ENCODE peak calls at places on chromosomes 12 and 14, in seven cellular contexts. F, P, V, I, Z, S and U are unnamed samples.

GRCh38 chr12:87796961-87797516 is 232.2 kb downstream of the C12orf50 start:
- DNase-seq in Z (no peak), P (no peak), I (no peak), F (no peak), S (no peak), V (no peak), U (no peak)

GRCh38 chr12:113088037-113088436 is 31.5 kb downstream of the DTX1 start:
- DNase-seq in F (no peak), P (no peak), V (no peak), Z (no peak), S (no peak), I (no peak), U (no peak)

GRCh38 chr12:42684171-42685071 is 94.9 kb upstream of the PRICKLE1 start:
- DNase-seq in V (peak), Z (no peak), S (no peak), P (no peak), I (no peak), F (no peak), U (peak)

GRCh38 chr14:44928793-44929192 is 33.0 kb downstream of the KLHL28 start:
- DNase-seq in S (no peak), Z (no peak), F (no peak), I (no peak), V (no peak), P (no peak), U (no peak)

GRCh38 chr12:99140017-99140726 is 495.1 kb downstream of the APAF1 start:
- DNase-seq in Z (peak), I (no peak), P (no peak), V (no peak), S (no peak), F (no peak), U (no peak)

GRCh38 chr14:20332386-20332945 is 613 bp downstream of the CCNB1IP1 start:
- DNase-seq in I (no peak), Z (peak), S (no peak), F (no peak), P (peak), V (peak), U (no peak)

GRCh38 chr14:66955159-66955558 is 234.1 kb upstream of the GARIN2 start:
- DNase-seq in P (no peak), I (no peak), F (no peak), Z (no peak), S (no peak), V (no peak), U (no peak)

GRCh38 chr12:79366374-79366773 is 324.4 kb downstream of the PAWR start:
- DNase-seq in V (no peak), F (no peak), P (no peak), Z (no peak), I (no peak), S (no peak), U (no peak)

GRCh38 chr12:51323966-51324895 is at the start of gene BIN2:
- DNase-seq in F (peak), V (no peak), S (peak), P (no peak), Z (peak), I (no peak), U (no peak)

GRCh38 chr12:132806857-132807256 is 21.8 kb downstream of the GOLGA3 start:
- DNase-seq in P (no peak), F (no peak), Z (no peak), V (no peak), I (no peak), S (no peak), U (no peak)

GRCh38 chr14:74500417-74501134 is 7.0 kb downstream of the ISCA2 start:
- DNase-seq in I (no peak), F (no peak), Z (no peak), S (no peak), V (no peak), P (no peak), U (no peak)

GRCh38 chr14:96117101-96117897 is 78.1 kb downstream of the C14orf132 start:
- DNase-seq in V (no peak), I (no peak), S (no peak), F (no peak), Z (no peak), P (peak), U (no peak)

GRCh38 chr12:114879354-114879753 is 195.4 kb upstream of the TBX3 start:
- DNase-seq in F (no peak), I (no peak), S (no peak), Z (no peak), P (no peak), V (no peak), U (no peak)

GRCh38 chr14:36020120-36021029 is 156.1 kb downstream of the PTCSC3 start:
- DNase-seq in F (no peak), S (no peak), P (no peak), I (no peak), V (no peak), Z (no peak), U (no peak)

GRCh38 chr14:101398011-101398410 is 163.3 kb upstream of the DIO3 start:
- DNase-seq in Z (no peak), S (no peak), P (no peak), F (no peak), I (no peak), V (no peak), U (no peak)

GRCh38 chr12:57733928-57734327 is 4.6 kb downstream of the AGAP2 start:
- DNase-seq in S (no peak), P (no peak), I (no peak), Z (no peak), F (no peak), V (no peak), U (no peak)

GRCh38 chr12:23795494-23795893 is 154.0 kb downstream of the SOX5 start:
- DNase-seq in P (no peak), V (no peak), F (no peak), Z (no peak), I (no peak), S (no peak), U (no peak)

GRCh38 chr12:100913872-100914600 is 119.5 kb downstream of the ANO4 start:
- DNase-seq in S (no peak), Z (no peak), P (no peak), F (no peak), V (peak), I (no peak), U (no peak)

GRCh38 chr12:4974217-4974616 is 64.5 kb downstream of the KCNA1 start:
- DNase-seq in F (no peak), V (no peak), I (no peak), S (no peak), Z (no peak), P (no peak), U (no peak)

DNA sequence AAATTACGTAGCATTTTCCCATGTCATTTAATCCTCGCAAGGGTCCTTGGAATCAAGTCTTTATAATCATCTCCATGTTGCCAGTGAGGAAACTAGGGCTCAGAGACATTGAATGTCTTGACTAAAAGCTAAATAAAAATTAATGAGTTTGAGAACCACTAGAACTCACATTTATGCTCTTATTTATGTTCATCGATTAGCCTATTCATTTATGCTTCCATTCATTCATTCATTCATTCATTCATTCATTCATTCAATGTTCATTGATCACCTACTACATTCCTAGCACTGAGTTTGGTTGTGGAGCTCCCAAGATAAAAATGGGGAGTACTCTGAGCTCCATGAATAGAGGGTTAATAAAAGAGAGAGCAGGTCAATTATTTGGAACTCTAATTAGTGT is 59.7 kb downstream of the KCNA1 start:
- DNase-seq in I (no peak), V (no peak), P (no peak), F (no peak), Z (no peak), S (no peak), U (no peak)
- H3K27ac ChIP-seq in I (no peak), V (no peak), P (no peak), F (no peak), Z (no peak), S (no peak), U (no peak)

GRCh38 chr14:34437729-34438080 is 24.3 kb downstream of the SPTSSA start:
- DNase-seq in P (no peak), Z (no peak), F (no peak), S (no peak), I (no peak), V (no peak), U (no peak)

GRCh38 chr14:34439090-34439489 is 22.9 kb downstream of the SPTSSA start:
- DNase-seq in P (no peak), F (no peak), S (no peak), Z (no peak), I (no peak), V (no peak), U (no peak)

GRCh38 chr14:34436960-34437728 is 24.9 kb downstream of the SPTSSA start:
- DNase-seq in Z (no peak), F (no peak), P (peak), V (peak), I (no peak), S (no peak), U (no peak)

GRCh38 chr14:34436118-34436905 is 25.7 kb downstream of the SPTSSA start:
- DNase-seq in Z (no peak), S (no peak), F (no peak), V (peak), I (no peak), P (peak), U (no peak)

DNA sequence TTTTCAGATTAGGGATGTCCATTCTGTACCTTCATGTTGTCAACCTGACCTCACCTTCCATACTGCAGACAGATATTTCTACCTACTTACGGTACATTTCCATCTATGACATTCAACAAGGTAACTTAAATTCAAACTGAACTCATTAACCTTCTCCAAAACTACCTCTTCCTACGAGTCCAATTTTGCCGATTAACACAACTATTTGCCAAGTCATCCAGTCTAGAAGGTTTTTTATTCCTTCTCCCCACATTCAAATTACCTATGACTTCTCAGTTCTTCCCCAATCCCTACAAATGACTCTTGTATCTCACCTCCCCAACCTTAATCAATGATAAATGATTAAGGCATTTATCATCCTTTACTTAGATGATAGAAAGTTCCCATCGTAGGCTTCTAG is 23.6 kb downstream of the SPTSSA start:
- DNase-seq in P (no peak), V (no peak), S (no peak), I (no peak), F (no peak), Z (no peak), U (no peak)
- TF ChIP-seq CTCF in P (no peak), V (no peak), S (no peak), I (no peak), F (no peak), Z (no peak), U (no peak)

DNA sequence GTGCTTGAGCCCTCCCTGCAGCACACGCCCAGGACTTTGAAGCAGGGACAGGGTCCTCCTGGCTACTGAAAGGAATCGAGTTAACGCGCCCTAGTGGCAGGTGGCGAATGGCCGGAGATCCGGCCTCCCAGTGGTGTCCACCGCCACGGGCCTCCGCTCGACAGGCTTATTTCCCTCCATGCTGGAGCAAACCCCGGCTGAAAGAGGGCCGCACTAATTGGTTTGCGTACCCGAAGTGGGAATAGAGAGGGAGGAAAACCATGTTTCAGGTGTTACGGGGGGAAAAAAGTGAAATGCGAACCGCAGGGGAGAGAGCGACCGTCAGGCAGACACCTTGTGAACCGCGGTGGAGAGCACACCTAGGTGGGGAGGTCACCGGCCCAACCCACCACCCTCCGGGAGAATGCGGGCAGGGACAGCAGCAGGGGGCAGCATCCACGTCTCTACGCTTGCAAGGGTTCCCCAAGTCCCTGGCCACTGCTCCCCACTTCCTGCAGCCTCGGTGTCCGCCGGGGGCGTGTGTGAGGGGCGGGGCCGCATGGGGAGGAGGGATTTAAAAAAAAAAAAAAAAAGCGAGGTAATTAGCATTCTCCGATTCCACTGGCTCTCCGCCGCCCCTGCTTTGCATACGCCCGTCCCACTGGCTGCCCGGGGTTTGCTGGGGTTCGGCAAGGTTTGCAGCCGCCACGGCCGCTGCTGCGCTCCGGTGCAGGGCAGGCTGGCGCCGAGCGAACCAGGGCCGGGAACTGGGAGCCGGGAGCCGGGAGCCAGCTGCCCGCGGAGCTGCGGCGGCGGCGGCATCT is 224.6 kb upstream of the CRY1 start:
- DNase-seq in S (peak), F (peak), I (peak), V (peak), P (peak), Z (peak), U (peak)
- H3K27ac ChIP-seq in S (peak), F (no peak), I (peak), V (no peak), P (peak), Z (no peak), U (peak)

DNA sequence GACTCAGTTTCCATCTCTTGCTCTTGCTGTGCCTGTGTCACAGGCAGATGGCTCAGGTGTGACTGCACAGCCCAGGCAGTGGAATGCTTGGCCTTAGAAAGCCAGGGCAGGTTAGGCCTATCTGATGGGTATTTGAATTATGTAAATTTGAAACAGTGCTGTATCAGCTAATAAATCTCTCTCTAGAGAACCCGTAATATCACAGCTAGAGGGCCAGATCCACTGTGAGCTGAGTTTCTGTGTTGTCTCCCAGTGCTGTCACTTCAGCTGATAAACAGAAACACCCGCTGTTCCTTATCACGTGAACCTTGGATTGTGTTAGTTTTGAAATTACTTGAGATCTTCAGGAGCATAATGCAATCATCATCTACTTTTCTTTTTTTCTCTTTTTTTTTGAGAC is 21.5 kb upstream of the ALDH2 start:
- DNase-seq in F (no peak), Z (no peak), S (no peak), I (no peak), P (no peak), V (no peak), U (no peak)
- TF ChIP-seq CTCF in F (no peak), Z (no peak), S (no peak), I (no peak), P (no peak), V (no peak), U (no peak)

DNA sequence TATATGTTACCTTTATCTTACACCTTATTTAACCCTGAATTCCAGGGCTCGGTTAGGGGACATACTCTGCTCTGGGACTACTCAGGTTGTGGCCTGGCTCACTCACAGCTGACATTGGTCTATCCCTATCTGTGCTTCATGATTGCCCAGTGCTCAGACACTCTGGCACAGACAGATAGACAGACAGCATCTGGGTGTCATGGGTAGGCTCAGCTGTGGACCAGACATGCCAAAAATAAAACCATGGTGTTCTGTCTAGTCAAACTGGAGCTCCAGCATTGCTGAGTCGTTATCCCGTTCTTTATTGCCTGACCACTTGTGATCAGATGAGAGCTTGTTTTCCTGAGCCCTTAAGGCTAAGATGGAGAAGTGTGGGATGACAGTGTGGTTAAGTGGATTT is 29.0 kb downstream of the FBXW8 start:
- DNase-seq in P (no peak), V (no peak), S (no peak), I (no peak), F (peak), Z (no peak), U (no peak)
- H3K27ac ChIP-seq in P (no peak), V (no peak), S (no peak), I (no peak), F (peak), Z (no peak), U (no peak)

GRCh38 chr12:30696486-30696885 is 817 bp upstream of the IPO8 start:
- DNase-seq in Z (no peak), S (no peak), F (no peak), I (no peak), P (no peak), V (no peak), U (no peak)

GRCh38 chr12:30694412-30694955 is 1.2 kb downstream of the IPO8 start:
- DNase-seq in P (peak), V (peak), S (no peak), I (no peak), F (no peak), Z (no peak), U (peak)

GRCh38 chr12:30696103-30696408 is 387 bp upstream of the IPO8 start:
- DNase-seq in Z (no peak), P (no peak), S (no peak), I (no peak), F (no peak), V (no peak), U (no peak)

GRCh38 chr12:30694971-30695326 is 720 bp downstream of the IPO8 start:
- DNase-seq in I (no peak), F (peak), V (peak), P (peak), Z (peak), S (peak), U (peak)

GRCh38 chr12:30695327-30696102 is at the start of gene IPO8:
- DNase-seq in V (peak), I (peak), S (peak), Z (peak), P (peak), F (peak), U (peak)
- TF ChIP-seq CTCF in V (peak), I (peak), S (no peak), Z (peak), P (peak), F (peak), U (peak)

GRCh38 chr12:31363826-31364225 is 37.9 kb upstream of the SINHCAF start:
- DNase-seq in I (no peak), Z (no peak), P (no peak), V (no peak), F (no peak), S (no peak), U (no peak)

GRCh38 chr12:31363416-31363809 is 37.5 kb upstream of the SINHCAF start:
- DNase-seq in F (no peak), S (peak), P (peak), V (no peak), I (no peak), Z (no peak), U (no peak)

GRCh38 chr12:31362759-31363415 is 36.9 kb upstream of the SINHCAF start:
- DNase-seq in I (no peak), Z (no peak), S (peak), V (no peak), P (peak), F (peak), U (no peak)

GRCh38 chr12:31361730-31362114 is 35.8 kb upstream of the SINHCAF start:
- DNase-seq in P (no peak), I (no peak), V (no peak), S (no peak), F (no peak), Z (no peak), U (no peak)

GRCh38 chr12:31362115-31362758 is 36.3 kb upstream of the SINHCAF start:
- DNase-seq in I (no peak), P (peak), Z (no peak), V (no peak), S (peak), F (no peak), U (no peak)
- H3K27ac ChIP-seq in I (peak), P (peak), Z (no peak), V (no peak), S (peak), F (no peak), U (peak)

GRCh38 chr12:104611671-104612070 is 154.9 kb downstream of the CHST11 start:
- DNase-seq in I (no peak), F (no peak), V (no peak), Z (no peak), S (no peak), P (no peak), U (no peak)
- TF ChIP-seq CTCF in I (no peak), F (no peak), V (no peak), Z (no peak), S (no peak), P (no peak), U (no peak)

GRCh38 chr14:93751946-93752660 is 36.2 kb downstream of the PRIMA1 start:
- DNase-seq in V (no peak), I (no peak), S (no peak), F (no peak), P (no peak), Z (no peak), U (no peak)

GRCh38 chr14:93757185-93757584 is 31.1 kb downstream of the PRIMA1 start:
- DNase-seq in Z (no peak), S (no peak), P (peak), V (no peak), I (no peak), F (no peak), U (no peak)

GRCh38 chr14:93753647-93754046 is 34.6 kb downstream of the PRIMA1 start:
- DNase-seq in Z (no peak), P (no peak), F (no peak), V (no peak), S (no peak), I (no peak), U (no peak)

GRCh38 chr14:93749081-93749430 is 39.2 kb downstream of the PRIMA1 start:
- DNase-seq in I (no peak), F (no peak), V (no peak), P (no peak), Z (no peak), S (no peak), U (no peak)

DNA sequence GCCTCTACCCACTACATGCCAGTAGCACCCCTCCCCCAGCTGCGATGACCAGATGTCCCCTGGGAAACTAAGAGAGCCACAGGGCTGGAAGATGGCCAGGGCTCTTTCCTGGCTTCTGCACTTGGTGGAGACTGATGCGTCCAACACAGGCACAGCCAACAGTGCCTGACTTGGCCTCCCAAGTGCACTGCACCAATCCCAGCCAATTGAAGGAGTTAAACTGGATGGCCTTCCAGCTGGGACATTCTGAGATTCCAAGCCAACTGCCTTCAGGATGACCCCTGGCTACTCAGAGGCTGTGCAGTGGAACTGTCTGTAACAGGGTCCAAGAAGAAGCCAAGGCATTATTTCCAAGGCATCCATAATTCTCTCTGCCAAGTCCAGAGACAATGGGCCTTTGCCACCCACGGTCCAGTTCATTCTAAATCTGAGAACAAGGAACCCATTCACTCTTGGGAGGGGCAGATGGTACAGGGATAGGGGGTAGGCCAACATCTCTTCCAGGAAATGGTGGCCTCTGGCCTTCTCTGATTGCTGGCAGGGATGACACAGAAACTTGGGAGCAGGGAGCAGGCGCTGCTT is 35.2 kb downstream of the PRIMA1 start:
- DNase-seq in V (no peak), P (no peak), S (no peak), I (no peak), Z (no peak), F (peak), U (no peak)
- H3K27ac ChIP-seq in V (no peak), P (no peak), S (no peak), I (peak), Z (no peak), F (peak), U (no peak)